ENCODE peak calls at places on chromosomes 16 and 17, in eight cellular contexts. K is PC-9, S is HCT116, C is GM23338, M is IMR-90, Y is GM12878, L is neuronal stem cell, Z is GM23248. O is an unnamed sample.

GRCh38 chr16:66988197-66988788 is at the start of gene CES4A:
- DNase-seq in Y (no peak), Z (peak; percentile 48), C (no peak), S (no peak), L (no peak), K (peak; percentile 10), M (peak; percentile 73), O (no peak)

GRCh38 chr17:34584805-34585416 is 5.5 kb downstream of the TMEM132E start:
- DNase-seq in K (no peak), Z (peak; percentile 49), S (no peak), M (peak; percentile 2), Y (no peak), C (peak; percentile 48), L (no peak), O (peak; percentile 87)

GRCh38 chr17:45125509-45125908 is 6.8 kb downstream of the PLCD3 start:
- DNase-seq in Z (no peak), Y (no peak), L (no peak), K (no peak), M (no peak), S (no peak), C (no peak), O (no peak)

GRCh38 chr17:76532072-76532651 is 5.3 kb downstream of the CYGB start:
- DNase-seq in K (peak; percentile 77), S (no peak), Z (no peak), M (peak; percentile 17), C (no peak), L (no peak), Y (no peak), O (peak; percentile 48)

GRCh38 chr17:628507-628941 is 86.1 kb downstream of the VPS53 start:
- DNase-seq in S (no peak), Y (no peak), C (no peak), L (no peak), K (no peak), Z (no peak), M (no peak), O (no peak)

GRCh38 chr17:70675070-70675590 is 505.8 kb downstream of the KCNJ2 start:
- DNase-seq in C (no peak), M (no peak), K (no peak), S (no peak), Y (no peak), Z (no peak), L (no peak), O (no peak)

GRCh38 chr16:71666928-71667707 is 41.1 kb downstream of the MARVELD3 start:
- DNase-seq in Z (no peak), C (no peak), M (no peak), S (no peak), K (no peak), Y (no peak), L (no peak), O (no peak)

GRCh38 chr17:61770043-61770442 is 93.3 kb downstream of the BRIP1 start:
- DNase-seq in M (peak; percentile 70), K (no peak), C (no peak), L (no peak), Z (peak; percentile 6), S (no peak), Y (no peak), O (no peak)

GRCh38 chr17:80751460-80752368 is 207.1 kb downstream of the RPTOR start:
- DNase-seq in M (peak; percentile 58), L (peak; percentile 30), C (peak; percentile 50), Z (peak; percentile 94), Y (no peak), K (no peak), S (no peak), O (no peak)

GRCh38 chr16:23232806-23233205 is 50.3 kb downstream of the SCNN1G start:
- DNase-seq in C (no peak), S (no peak), Y (no peak), M (no peak), Z (no peak), L (no peak), K (no peak), O (no peak)

DNA sequence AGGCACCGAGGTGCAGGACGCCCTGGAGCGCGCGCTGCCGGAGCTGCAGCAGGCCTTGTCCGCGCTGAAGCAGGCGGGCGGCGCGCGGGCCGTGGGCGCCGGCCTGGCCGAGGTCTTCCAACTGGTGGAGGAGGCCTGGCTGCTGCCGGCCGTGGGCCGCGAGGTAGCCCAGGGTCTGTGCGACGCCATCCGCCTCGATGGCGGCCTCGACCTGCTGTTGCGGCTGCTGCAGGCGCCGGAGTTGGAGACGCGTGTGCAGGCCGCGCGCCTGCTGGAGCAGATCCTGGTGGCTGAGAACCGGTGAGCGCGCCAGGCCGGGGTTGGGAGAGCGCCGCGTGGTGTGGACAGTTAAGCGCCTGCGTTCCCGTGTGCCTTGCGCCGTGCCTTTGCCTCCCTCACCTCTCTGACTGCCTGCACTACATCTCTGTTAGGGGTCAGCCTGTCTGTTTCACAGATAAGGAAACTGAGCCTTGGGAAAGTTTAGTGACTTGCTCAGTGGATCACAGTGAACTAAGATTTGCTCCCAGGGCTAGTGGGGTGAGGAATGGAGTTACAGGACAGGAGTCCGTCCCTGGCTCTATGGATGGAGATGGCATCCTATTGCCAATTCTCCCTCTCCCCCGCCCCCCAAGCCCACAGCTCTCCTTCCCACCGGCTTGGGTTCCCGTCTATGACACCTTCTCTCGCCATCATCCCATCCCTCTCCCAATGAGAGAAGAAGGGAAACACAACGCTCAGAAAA is 880 bp downstream of the SARM1 start:
- DNase-seq in M (peak; percentile 30), S (no peak), C (peak; percentile 54), Y (no peak), L (no peak), K (no peak), Z (peak; percentile 69), O (peak; percentile 93)
- H2AFZ ChIP-seq in M (peak overlapping the region; percentile 93), S (no peak overlapping the region), C (peak overlapping the region; percentile 97), Y (peak overlapping the region; percentile 65), L (peak overlapping the region; percentile 97), K (no peak overlapping the region), Z (peak overlapping the region; percentile 71), O (no peak overlapping the region)

DNA sequence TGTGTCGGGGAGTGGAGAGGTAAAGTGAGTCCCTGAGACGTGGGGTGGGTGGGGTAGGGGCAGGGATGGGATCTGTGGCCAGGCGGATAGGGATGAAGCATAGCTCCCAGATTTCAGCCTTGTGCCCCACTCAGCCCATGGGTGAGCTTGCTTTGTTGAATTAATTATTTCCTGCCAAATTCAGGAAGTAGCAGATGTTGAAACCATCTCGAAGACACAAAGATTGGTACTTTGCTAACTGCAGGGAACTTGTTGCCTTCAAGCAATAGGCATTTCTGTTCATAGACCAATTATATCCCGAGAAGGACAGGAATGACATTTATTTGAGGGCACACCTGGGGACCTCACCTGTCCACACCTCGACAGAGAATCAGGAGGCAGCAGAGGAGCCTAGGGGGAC is 11.0 kb upstream of the C16orf74 start:
- DNase-seq in L (no peak), Y (no peak), M (no peak), K (no peak), S (no peak), C (no peak), Z (no peak), O (peak; percentile 32)
- H3K4me1 ChIP-seq in L (peaks cover 2% of the 10 kb centered on the region), Y (peaks cover 25% of the 10 kb centered on the region), M (peaks cover 7% of the 10 kb centered on the region), K (peaks cover under 1% of the 10 kb centered on the region), S (no peaks in the 10 kb centered on the region), C (peaks cover 3% of the 10 kb centered on the region), Z (peaks cover 7% of the 10 kb centered on the region), O (peaks cover 8% of the 10 kb centered on the region)

GRCh38 chr17:32492281-32492623 is 5.5 kb downstream of the CDK5R1 start:
- DNase-seq in L (no peak), Z (no peak), M (no peak), C (no peak), K (no peak), Y (no peak), S (no peak), O (no peak)

GRCh38 chr17:32495347-32496253 is 8.8 kb downstream of the CDK5R1 start:
- DNase-seq in Z (peak; percentile 64), K (no peak), C (no peak), Y (no peak), M (peak; percentile 30), L (no peak), S (no peak), O (peak; percentile 88)

GRCh38 chr17:32494621-32495346 is 8.0 kb downstream of the CDK5R1 start:
- DNase-seq in L (no peak), C (no peak), Z (no peak), K (no peak), Y (no peak), S (no peak), M (no peak), O (no peak)

GRCh38 chr17:32492648-32493289 is 6.0 kb downstream of the CDK5R1 start:
- DNase-seq in C (no peak), S (no peak), L (no peak), K (no peak), Z (no peak), Y (no peak), M (no peak), O (peak; percentile 81)

DNA sequence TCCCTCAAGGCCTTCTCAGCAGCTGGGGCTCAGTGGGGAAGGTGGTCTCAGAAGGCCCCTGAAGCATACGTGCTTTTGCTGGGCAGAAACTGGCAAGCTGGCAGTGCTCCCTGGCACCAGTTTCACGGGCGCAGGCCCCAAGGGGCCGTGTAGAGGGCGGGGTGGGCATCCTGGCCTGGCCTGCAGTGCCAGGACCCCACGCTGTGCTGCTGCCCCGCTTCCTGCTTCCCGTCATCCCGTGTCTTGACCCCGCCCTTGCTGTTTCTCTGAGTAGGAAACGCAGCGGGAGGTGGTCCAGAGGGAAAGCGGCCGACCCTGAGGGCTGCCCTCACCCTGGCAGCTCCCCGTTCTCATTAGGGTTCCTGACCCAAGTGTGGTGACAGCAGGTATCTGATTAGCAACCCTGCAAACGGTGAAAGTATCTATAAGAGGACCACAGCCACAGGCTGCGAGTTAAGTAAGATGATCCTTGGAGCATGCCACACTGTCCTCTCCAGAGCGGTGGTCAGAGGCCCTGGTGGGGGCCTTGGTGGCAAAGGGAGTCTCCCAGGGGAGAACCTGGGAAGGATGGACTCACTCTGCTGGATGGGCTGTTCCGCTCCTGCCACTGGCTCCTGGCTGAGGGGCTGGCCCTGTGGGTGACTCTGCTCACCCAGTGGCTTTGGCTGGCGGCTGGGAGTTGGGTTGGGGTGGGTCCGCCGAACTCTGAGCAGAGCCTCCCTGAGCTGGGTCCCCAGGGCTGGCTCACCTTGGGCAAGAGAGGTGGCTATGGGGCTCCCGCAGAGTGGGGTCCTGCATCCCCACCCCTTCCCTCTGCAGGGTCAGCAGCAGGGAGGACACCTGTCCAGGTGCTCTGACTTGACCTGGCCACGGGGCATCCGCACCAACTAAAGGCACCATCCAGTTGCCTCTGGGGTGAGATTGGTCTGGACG is 7.1 kb downstream of the CDK5R1 start:
- DNase-seq in Z (no peak), C (no peak), K (no peak), Y (no peak), S (no peak), L (no peak), M (no peak), O (no peak)
- H3K4me3 ChIP-seq in Z (no peak overlapping the region), C (no peak overlapping the region), K (no peak overlapping the region), Y (no peak overlapping the region), S (no peak overlapping the region), L (no peak overlapping the region), M (no peak overlapping the region), O (no peak overlapping the region)

DNA sequence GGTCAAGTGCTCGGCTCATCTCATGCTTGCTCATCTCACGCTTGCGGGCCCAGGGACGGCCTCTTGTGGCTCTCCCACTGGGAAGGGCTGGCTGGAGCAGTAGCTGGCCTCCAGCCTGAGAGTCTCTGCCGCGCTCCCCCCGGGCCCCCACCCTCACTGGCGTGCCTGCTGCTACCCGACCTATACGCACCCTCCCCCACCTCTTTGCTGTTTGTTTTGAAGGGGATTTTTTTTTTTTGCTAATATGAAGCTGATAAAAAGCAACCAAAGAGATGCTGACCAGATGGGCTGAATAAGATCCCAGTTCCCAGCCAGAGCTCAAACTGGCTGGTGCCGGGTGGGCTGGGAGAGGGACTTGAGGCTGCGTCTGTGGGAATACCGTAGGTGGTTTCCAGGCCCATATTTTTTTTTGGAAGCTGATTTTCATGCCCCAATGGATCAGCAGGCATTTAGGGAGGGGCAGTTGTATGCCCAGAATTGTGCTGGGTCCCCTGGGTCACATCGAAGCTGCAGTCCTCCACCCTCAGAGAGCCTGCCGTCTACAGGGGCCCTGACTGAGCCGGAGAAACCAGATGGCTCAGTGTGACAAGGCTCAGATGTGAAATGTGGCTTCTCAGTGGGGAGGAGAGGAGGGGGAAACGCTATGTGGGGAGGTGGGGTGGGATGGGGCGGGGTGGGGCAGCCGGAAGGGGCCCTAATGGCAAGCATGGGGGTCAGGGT is 115.0 kb downstream of the RAP1GAP2 start:
- DNase-seq in M (no peak), K (no peak), C (no peak), Z (no peak), L (no peak), Y (no peak), S (no peak), O (peak; percentile 44)
- H2AFZ ChIP-seq in M (no peak overlapping the region), K (no peak overlapping the region), C (no peak overlapping the region), Z (no peak overlapping the region), L (no peak overlapping the region), Y (no peak overlapping the region), S (no peak overlapping the region), O (no peak overlapping the region)

O was measured in osteoblast.